ENCODE peak calls at places on chromosomes 4 and X, in eight cellular contexts. One of them, this sample, is unnamed. For H3K9me3 and H3K4me1, the result is how much of the 10 kb centered on the place peaks cover.

GRCh38 chr4:101304916-101305315 is 42.4 kb downstream of the PPP3CA start:
- DNase-seq in CD8-positive, alpha-beta T cell: no peak
- DNase-seq in PC-3: peak
- DNase-seq in adipocyte: peak
- DNase-seq in aorta: no peak
- DNase-seq in OCI-LY7: no peak
- DNase-seq in heart left ventricle: no peak
- DNase-seq in stomach: no peak
- DNase-seq in this sample: peak

GRCh38 chrX:112818114-112819012 is 22.3 kb downstream of the AMOT start:
- DNase-seq in adipocyte: no peak
- DNase-seq in aorta: no peak
- DNase-seq in heart left ventricle: peak
- DNase-seq in stomach: no peak
- DNase-seq in OCI-LY7: no peak
- DNase-seq in CD8-positive, alpha-beta T cell: no peak
- DNase-seq in PC-3: no peak
- DNase-seq in this sample: peak

GRCh38 chrX:34810364-34810763 is 132.2 kb upstream of the FAM47B start:
- DNase-seq in CD8-positive, alpha-beta T cell: no peak
- DNase-seq in heart left ventricle: no peak
- DNase-seq in stomach: no peak
- DNase-seq in aorta: no peak
- DNase-seq in OCI-LY7: no peak
- DNase-seq in PC-3: peak
- DNase-seq in adipocyte: peak
- DNase-seq in this sample: peak

GRCh38 chr4:110005461-110006056 is 92.9 kb downstream of the EGF start:
- DNase-seq in CD8-positive, alpha-beta T cell: no peak
- DNase-seq in heart left ventricle: no peak
- DNase-seq in stomach: no peak
- DNase-seq in PC-3: peak
- DNase-seq in adipocyte: peak
- DNase-seq in OCI-LY7: peak
- DNase-seq in aorta: no peak
- DNase-seq in this sample: peak

GRCh38 chrX:17591741-17592110 is 145.6 kb upstream of the SCML1 start:
- DNase-seq in PC-3: peak
- DNase-seq in adipocyte: peak
- DNase-seq in aorta: no peak
- DNase-seq in heart left ventricle: no peak
- DNase-seq in CD8-positive, alpha-beta T cell: no peak
- DNase-seq in OCI-LY7: no peak
- DNase-seq in stomach: no peak
- DNase-seq in this sample: peak

GRCh38 chr4:153733751-153734448 is 25.9 kb downstream of the RNF175 start:
- DNase-seq in adipocyte: no peak
- DNase-seq in aorta: no peak
- DNase-seq in CD8-positive, alpha-beta T cell: no peak
- DNase-seq in OCI-LY7: no peak
- DNase-seq in PC-3: no peak
- DNase-seq in stomach: no peak
- DNase-seq in heart left ventricle: no peak
- DNase-seq in this sample: no peak

GRCh38 chr4:186584912-186585311 is 29.5 kb upstream of the MTNR1A start:
- DNase-seq in PC-3: no peak
- DNase-seq in heart left ventricle: no peak
- DNase-seq in adipocyte: no peak
- DNase-seq in CD8-positive, alpha-beta T cell: no peak
- DNase-seq in stomach: no peak
- DNase-seq in aorta: no peak
- DNase-seq in OCI-LY7: no peak
- DNase-seq in this sample: no peak

GRCh38 chrX:78042601-78043000 is 61.4 kb upstream of the PGK1 start:
- DNase-seq in OCI-LY7: no peak
- DNase-seq in CD8-positive, alpha-beta T cell: no peak
- DNase-seq in PC-3: no peak
- DNase-seq in adipocyte: no peak
- DNase-seq in stomach: no peak
- DNase-seq in aorta: no peak
- DNase-seq in heart left ventricle: no peak
- DNase-seq in this sample: no peak

GRCh38 chrX:39313149-39313548 is 511.9 kb downstream of the MID1IP1 start:
- DNase-seq in PC-3: no peak
- DNase-seq in stomach: no peak
- DNase-seq in OCI-LY7: no peak
- DNase-seq in adipocyte: no peak
- DNase-seq in CD8-positive, alpha-beta T cell: no peak
- DNase-seq in aorta: no peak
- DNase-seq in heart left ventricle: no peak
- DNase-seq in this sample: no peak

GRCh38 chr4:139042981-139043460 is 27.4 kb downstream of the NOCT start:
- DNase-seq in OCI-LY7: no peak
- DNase-seq in aorta: no peak
- DNase-seq in CD8-positive, alpha-beta T cell: no peak
- DNase-seq in PC-3: no peak
- DNase-seq in stomach: no peak
- DNase-seq in adipocyte: no peak
- DNase-seq in heart left ventricle: peak
- DNase-seq in this sample: no peak

GRCh38 chrX:20974326-20974725 is 399.9 kb upstream of the CNKSR2 start:
- DNase-seq in stomach: no peak
- DNase-seq in CD8-positive, alpha-beta T cell: no peak
- DNase-seq in adipocyte: peak
- DNase-seq in OCI-LY7: no peak
- DNase-seq in aorta: no peak
- DNase-seq in PC-3: peak
- DNase-seq in heart left ventricle: no peak
- DNase-seq in this sample: peak

GRCh38 chr4:174263445-174263736 is 20.1 kb downstream of the FBXO8 start:
- DNase-seq in stomach: no peak
- DNase-seq in adipocyte: no peak
- DNase-seq in heart left ventricle: no peak
- DNase-seq in CD8-positive, alpha-beta T cell: no peak
- DNase-seq in PC-3: no peak
- DNase-seq in OCI-LY7: no peak
- DNase-seq in aorta: no peak
- DNase-seq in this sample: no peak

GRCh38 chrX:108114541-108114940 is 23.0 kb downstream of the ATG4A start:
- DNase-seq in stomach: no peak
- DNase-seq in aorta: no peak
- DNase-seq in CD8-positive, alpha-beta T cell: no peak
- DNase-seq in heart left ventricle: no peak
- DNase-seq in adipocyte: no peak
- DNase-seq in PC-3: no peak
- DNase-seq in OCI-LY7: no peak
- DNase-seq in this sample: no peak

GRCh38 chrX:87327267-87327666 is 190.3 kb upstream of the KLHL4 start:
- DNase-seq in CD8-positive, alpha-beta T cell: no peak
- DNase-seq in PC-3: no peak
- DNase-seq in heart left ventricle: no peak
- DNase-seq in adipocyte: no peak
- DNase-seq in stomach: no peak
- DNase-seq in OCI-LY7: no peak
- DNase-seq in aorta: no peak
- DNase-seq in this sample: no peak

GRCh38 chr4:65670331-65671031 is at the start of gene EPHA5:
- DNase-seq in stomach: peak
- DNase-seq in aorta: peak
- DNase-seq in PC-3: peak
- DNase-seq in heart left ventricle: peak
- DNase-seq in OCI-LY7: no peak
- DNase-seq in adipocyte: peak
- DNase-seq in CD8-positive, alpha-beta T cell: no peak
- DNase-seq in this sample: peak

GRCh38 chrX:64662876-64663275 is 267.6 kb upstream of the MTMR8 start:
- DNase-seq in CD8-positive, alpha-beta T cell: no peak
- DNase-seq in PC-3: no peak
- DNase-seq in aorta: no peak
- DNase-seq in stomach: no peak
- DNase-seq in heart left ventricle: no peak
- DNase-seq in adipocyte: no peak
- DNase-seq in OCI-LY7: no peak
- DNase-seq in this sample: no peak
- H3K9me3 ChIP-seq in CD8-positive, alpha-beta T cell: under half
- H3K9me3 ChIP-seq in PC-3: under half
- H3K9me3 ChIP-seq in aorta: under half
- H3K9me3 ChIP-seq in stomach: under half
- H3K9me3 ChIP-seq in heart left ventricle: under half
- H3K9me3 ChIP-seq in adipocyte: under half
- H3K9me3 ChIP-seq in OCI-LY7: under half
- H3K9me3 ChIP-seq in this sample: under half

GRCh38 chr4:4860381-4860802 is 927 bp downstream of the MSX1 start:
- DNase-seq in heart left ventricle: no peak
- DNase-seq in adipocyte: peak
- DNase-seq in OCI-LY7: no peak
- DNase-seq in aorta: no peak
- DNase-seq in PC-3: no peak
- DNase-seq in CD8-positive, alpha-beta T cell: no peak
- DNase-seq in stomach: no peak
- DNase-seq in this sample: no peak

GRCh38 chr4:4862665-4863482 is 3.4 kb downstream of the MSX1 start:
- DNase-seq in CD8-positive, alpha-beta T cell: no peak
- DNase-seq in OCI-LY7: no peak
- DNase-seq in stomach: no peak
- DNase-seq in aorta: no peak
- DNase-seq in adipocyte: no peak
- DNase-seq in PC-3: no peak
- DNase-seq in heart left ventricle: no peak
- DNase-seq in this sample: no peak

GRCh38 chr4:4859799-4860380 is 425 bp downstream of the MSX1 start:
- DNase-seq in PC-3: no peak
- DNase-seq in aorta: no peak
- DNase-seq in OCI-LY7: no peak
- DNase-seq in CD8-positive, alpha-beta T cell: no peak
- DNase-seq in adipocyte: peak
- DNase-seq in heart left ventricle: no peak
- DNase-seq in stomach: no peak
- DNase-seq in this sample: no peak

GRCh38 chr4:4860803-4861591 is 1.5 kb downstream of the MSX1 start:
- DNase-seq in adipocyte: peak
- DNase-seq in stomach: no peak
- DNase-seq in PC-3: no peak
- DNase-seq in heart left ventricle: peak
- DNase-seq in CD8-positive, alpha-beta T cell: no peak
- DNase-seq in OCI-LY7: no peak
- DNase-seq in aorta: no peak
- DNase-seq in this sample: no peak

DNA sequence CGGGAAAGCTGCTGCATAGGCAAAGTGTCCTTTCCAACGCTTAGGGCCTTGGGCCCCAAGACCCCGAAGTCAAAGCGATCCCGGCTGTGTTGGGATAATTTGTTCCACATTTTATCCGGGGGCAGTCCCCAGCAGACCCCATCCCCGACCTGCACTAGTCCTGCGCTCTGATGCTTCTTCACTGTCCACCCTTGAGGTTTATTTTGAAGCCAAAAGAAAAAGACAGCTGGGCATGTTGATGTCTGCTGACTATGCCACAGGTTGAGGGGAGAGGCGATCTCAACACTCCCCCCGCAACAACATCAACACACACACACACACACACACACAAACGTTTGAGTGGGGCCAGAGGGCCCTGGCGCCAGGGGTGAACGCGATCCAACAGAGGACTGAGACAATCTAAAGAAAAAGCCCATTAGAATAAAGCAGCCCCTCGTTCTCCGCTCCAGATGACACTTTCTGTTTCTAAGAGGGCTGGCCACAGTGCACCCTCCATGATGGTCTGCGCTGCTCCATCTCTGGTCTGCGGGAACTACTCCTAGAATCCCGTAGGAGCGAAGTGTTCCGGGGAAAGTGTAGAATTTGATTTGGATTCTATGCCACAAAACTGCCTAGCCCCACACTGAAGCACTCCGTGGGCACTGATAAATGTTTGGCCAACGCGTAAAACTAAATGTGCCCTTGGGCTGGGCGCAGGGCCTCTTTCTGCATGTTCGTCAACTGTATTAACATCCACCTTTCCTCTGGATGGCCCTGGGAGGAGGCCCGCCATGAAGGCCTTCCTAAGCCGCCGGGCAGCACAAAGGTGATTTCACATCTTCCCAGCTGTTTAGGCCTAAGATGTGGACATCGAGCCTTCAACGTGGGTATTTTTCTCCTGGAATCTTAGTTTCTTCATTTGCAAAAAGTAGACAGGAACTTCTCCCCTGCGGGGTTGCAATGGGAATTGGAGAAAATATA is 2.4 kb downstream of the MSX1 start:
- DNase-seq in aorta: no peak
- DNase-seq in PC-3: no peak
- DNase-seq in CD8-positive, alpha-beta T cell: no peak
- DNase-seq in heart left ventricle: no peak
- DNase-seq in OCI-LY7: no peak
- DNase-seq in adipocyte: no peak
- DNase-seq in stomach: no peak
- DNase-seq in this sample: no peak
- H3K4me1 ChIP-seq in aorta: under half
- H3K4me1 ChIP-seq in PC-3: under half
- H3K4me1 ChIP-seq in CD8-positive, alpha-beta T cell: under half
- H3K4me1 ChIP-seq in heart left ventricle: under half
- H3K4me1 ChIP-seq in OCI-LY7: under half
- H3K4me1 ChIP-seq in adipocyte: under half
- H3K4me1 ChIP-seq in stomach: half or more
- H3K4me1 ChIP-seq in this sample: under half

DNA sequence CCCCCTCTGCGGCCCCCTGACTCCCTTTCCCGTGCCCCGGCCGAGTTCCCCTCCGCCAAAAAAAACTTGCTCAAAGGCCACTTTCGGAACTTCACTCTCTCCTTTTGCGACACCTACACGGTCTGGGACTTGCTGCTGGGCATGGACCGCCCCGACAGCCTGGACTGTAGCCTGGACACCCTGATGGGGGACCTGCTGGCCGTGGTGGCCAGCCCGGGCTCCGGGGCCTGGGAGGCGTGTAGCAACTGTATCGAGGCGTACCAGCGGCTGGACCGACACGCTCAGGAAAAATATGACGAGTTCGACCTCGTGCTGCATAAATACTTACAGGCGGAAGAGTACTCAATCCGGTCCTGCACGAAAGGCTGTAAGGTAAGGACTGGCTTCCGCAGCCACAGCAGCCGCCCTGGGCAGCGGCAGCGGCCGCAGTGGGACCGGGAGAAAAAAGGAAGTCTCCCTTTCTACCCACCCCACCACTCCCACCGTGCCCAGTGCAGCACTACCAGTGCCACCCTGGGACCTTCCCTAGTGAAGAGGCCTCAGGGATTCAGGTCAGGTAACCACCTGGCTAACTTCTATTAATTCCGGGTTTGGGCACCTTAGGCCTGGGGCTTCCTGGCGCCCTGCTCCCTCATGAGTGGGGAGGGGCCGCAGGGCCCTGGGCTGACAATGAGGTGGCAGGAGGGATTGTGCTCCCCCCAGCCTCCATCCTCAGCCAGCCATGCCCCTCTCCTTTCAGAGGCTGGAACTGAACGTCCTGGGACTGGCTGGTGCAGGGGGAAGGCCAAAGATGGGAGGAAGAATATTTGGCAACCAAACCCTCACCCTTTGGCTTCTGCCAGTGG is 1.9 kb downstream of the NALF2 start:
- DNase-seq in CD8-positive, alpha-beta T cell: no peak
- DNase-seq in aorta: no peak
- DNase-seq in heart left ventricle: no peak
- DNase-seq in OCI-LY7: peak
- DNase-seq in PC-3: no peak
- DNase-seq in adipocyte: no peak
- DNase-seq in stomach: no peak
- DNase-seq in this sample: no peak
- H3K9me3 ChIP-seq in CD8-positive, alpha-beta T cell: under half
- H3K9me3 ChIP-seq in aorta: under half
- H3K9me3 ChIP-seq in heart left ventricle: under half
- H3K9me3 ChIP-seq in OCI-LY7: under half
- H3K9me3 ChIP-seq in PC-3: under half
- H3K9me3 ChIP-seq in adipocyte: under half
- H3K9me3 ChIP-seq in stomach: under half
- H3K9me3 ChIP-seq in this sample: under half

GRCh38 chrX:10875995-10876394 is 235.1 kb upstream of the HCCS start:
- DNase-seq in adipocyte: no peak
- DNase-seq in aorta: no peak
- DNase-seq in OCI-LY7: no peak
- DNase-seq in PC-3: no peak
- DNase-seq in stomach: no peak
- DNase-seq in CD8-positive, alpha-beta T cell: no peak
- DNase-seq in heart left ventricle: no peak
- DNase-seq in this sample: no peak
- H3K4me1 ChIP-seq in adipocyte: under half
- H3K4me1 ChIP-seq in aorta: under half
- H3K4me1 ChIP-seq in OCI-LY7: under half
- H3K4me1 ChIP-seq in PC-3: under half
- H3K4me1 ChIP-seq in stomach: under half
- H3K4me1 ChIP-seq in CD8-positive, alpha-beta T cell: under half
- H3K4me1 ChIP-seq in heart left ventricle: under half
- H3K4me1 ChIP-seq in this sample: under half